ENCODE peak calls at places on chromosome 1, in ten cellular contexts. G is HEK293T, R is K562, F is Kasumi-1, T is T-cell, O is GM04504, K is substantia nigra, Y is T follicular helper cell, U is keratinocyte, P is midbrain. A is an unnamed sample.

GRCh38 chr1:212254853-212255363 is 30.3 kb upstream of the PPP2R5A start:
- DNase-seq in G (no peak), Y (no peak), T (no peak), R (no peak), P (no peak), K (no peak), U (no peak), O (no peak), F (no peak), A (no peak)

GRCh38 chr1:147556643-147557042 is 15.3 kb downstream of the BCL9 start:
- DNase-seq in T (no peak), Y (no peak), O (no peak), F (no peak), P (no peak), K (no peak), R (no peak), G (no peak), U (no peak), A (no peak)

GRCh38 chr1:213519098-213519497 is 468.1 kb downstream of the RPS6KC1 start:
- DNase-seq in P (no peak), R (no peak), O (no peak), T (no peak), G (no peak), U (no peak), F (no peak), Y (no peak), K (no peak), A (no peak)

GRCh38 chr1:170068923-170069322 is 5.6 kb downstream of the KIFAP3 start:
- DNase-seq in U (no peak), O (no peak), P (no peak), T (no peak), K (no peak), G (no peak), R (no peak), F (no peak), Y (no peak), A (no peak)

GRCh38 chr1:72623299-72623708 is 341.0 kb upstream of the NEGR1 start:
- DNase-seq in U (no peak), Y (no peak), P (peak; percentile 51), O (peak; percentile 14), R (no peak), G (peak; percentile 31), K (no peak), T (no peak), F (peak; percentile 74), A (no peak)

GRCh38 chr1:110005971-110006370 is 21.4 kb downstream of the AHCYL1 start:
- DNase-seq in O (no peak), K (no peak), Y (no peak), P (no peak), T (no peak), F (no peak), U (no peak), G (no peak), R (no peak), A (no peak)

GRCh38 chr1:48387409-48387808 is 84.6 kb downstream of the SPATA6 start:
- DNase-seq in F (no peak), Y (no peak), U (no peak), R (no peak), G (no peak), K (no peak), O (no peak), T (no peak), P (no peak), A (no peak)

GRCh38 chr1:224067621-224068457 is 46.1 kb upstream of the FBXO28 start:
- DNase-seq in R (peak; percentile 38), Y (no peak), F (no peak), K (no peak), T (no peak), U (no peak), P (no peak), G (no peak), O (peak; percentile 64), A (no peak)

GRCh38 chr1:94382163-94382562 is 36.0 kb upstream of the ABCD3 start:
- DNase-seq in P (no peak), Y (no peak), R (no peak), K (no peak), T (no peak), F (peak; percentile 19), G (no peak), O (no peak), U (no peak), A (no peak)

GRCh38 chr1:93969371-93969770 is 60.1 kb upstream of the GCLM start:
- DNase-seq in P (no peak), R (no peak), Y (no peak), G (no peak), U (no peak), K (no peak), F (no peak), O (no peak), T (no peak), A (no peak)

GRCh38 chr1:46456411-46456963 is 33.1 kb upstream of the DMBX1 start:
- DNase-seq in O (no peak), T (no peak), P (no peak), K (no peak), G (no peak), Y (no peak), R (no peak), U (no peak), F (no peak), A (no peak)

GRCh38 chr1:209617755-209618154 is 34.2 kb downstream of the CAMK1G start:
- DNase-seq in Y (no peak), P (no peak), O (no peak), K (no peak), G (no peak), R (no peak), T (no peak), F (no peak), U (peak; percentile 38), A (no peak)

GRCh38 chr1:66705100-66705499 is 47.2 kb upstream of the DYNLT5 start:
- DNase-seq in Y (no peak), F (no peak), K (no peak), T (no peak), G (no peak), P (no peak), O (no peak), R (no peak), U (no peak), A (no peak)

GRCh38 chr1:205484985-205485967 is 19.2 kb upstream of the CDK18 start:
- DNase-seq in R (peak; percentile 83), O (peak; percentile 23), Y (peak; percentile 50), K (no peak), F (peak; percentile 68), G (peak; percentile 92), T (peak; percentile 64), U (no peak), P (peak; percentile 82), A (peak; percentile 60)

GRCh38 chr1:20386682-20387081 is 96.0 kb downstream of the VWA5B1 start:
- DNase-seq in F (no peak), U (no peak), K (no peak), O (no peak), G (no peak), R (no peak), Y (no peak), T (no peak), P (peak; percentile 58), A (no peak)

GRCh38 chr1:204453141-204453772 is 41.3 kb downstream of the PIK3C2B start:
- DNase-seq in T (peak; percentile 84), O (no peak), U (no peak), P (no peak), R (no peak), G (no peak), F (no peak), Y (peak; percentile 60), K (no peak), A (no peak)

A was measured in CMK.